ENCODE peak calls at places on chromosomes 6 and 20, in five cellular contexts. D is GM20000, M is EL, E is psoas muscle, L is GM23248. F is an unnamed sample.

GRCh38 chr20:63819224-63819917 is 11.7 kb downstream of the ZBTB46 start:
- DNase-seq in D (no peak), M (peak), E (no peak), L (peak), F (peak)

GRCh38 chr20:62480318-62480717 is 4.5 kb upstream of the GATA5 start:
- DNase-seq in D (no peak), M (no peak), E (no peak), L (no peak), F (no peak)

GRCh38 chr6:122214605-122215318 is 184.7 kb upstream of the HSF2 start:
- DNase-seq in D (no peak), M (no peak), E (peak), L (no peak), F (no peak)

GRCh38 chr6:324729-325125 is 32.4 kb downstream of the DUSP22 start:
- DNase-seq in D (no peak), M (no peak), E (no peak), L (no peak), F (no peak)

GRCh38 chr20:36883972-36884535 is 8.1 kb downstream of the TLDC2 start:
- DNase-seq in D (no peak), M (no peak), E (no peak), L (no peak), F (no peak)

GRCh38 chr6:45709834-45710233 is 305.8 kb downstream of the CLIC5 start:
- DNase-seq in D (peak), M (no peak), E (no peak), L (no peak), F (no peak)

GRCh38 chr6:82166493-82166892 is 81.1 kb downstream of the IBTK start:
- DNase-seq in D (no peak), M (no peak), E (no peak), L (no peak), F (no peak)

GRCh38 chr6:97394160-97394748 is 111.2 kb upstream of the MMS22L start:
- DNase-seq in D (peak), M (peak), E (no peak), L (peak), F (peak)

GRCh38 chr6:21033575-21034026 is 499.3 kb downstream of the CDKAL1 start:
- DNase-seq in D (no peak), M (peak), E (peak), L (peak), F (peak)

GRCh38 chr6:150831577-150831976 is 33.9 kb upstream of the MTHFD1L start:
- DNase-seq in D (no peak), M (no peak), E (no peak), L (no peak), F (no peak)

GRCh38 chr6:49325901-49326300 is 137.2 kb downstream of the MMUT start:
- DNase-seq in D (no peak), M (no peak), E (no peak), L (peak), F (no peak)

GRCh38 chr6:144362042-144363018 is 77.2 kb downstream of the UTRN start:
- DNase-seq in D (no peak), M (no peak), E (no peak), L (peak), F (no peak)

GRCh38 chr6:4153514-4153985 is 18.2 kb upstream of the ECI2 start:
- DNase-seq in D (no peak), M (no peak), E (no peak), L (no peak), F (no peak)

F was measured in adrenal gland.